ENCODE peak calls at places on chromosomes 7 and 10, in eight cellular contexts. B is adipocyte; M is SK-MEL-5; A is A172; V is germinal center; E is amygdala; X is activated gamma-delta T cell treated with anti-CD3 and anti-CD28 coated beads, Interleukin-2, amount 50 U/mL, for 16 hours; W is HEK293T. Z is an unnamed sample.

GRCh38 chr7:17289074-17289665 is 9.3 kb upstream of the AHR start:
- DNase-seq in B (peak; percentile 72), M (peak; percentile 45), A (no peak), V (no peak), E (no peak), X (no peak), W (no peak), Z (peak; percentile 43)

GRCh38 chr10:43210556-43210955 is 56.3 kb downstream of the RASGEF1A start:
- DNase-seq in B (no peak), M (no peak), A (no peak), V (no peak), E (no peak), X (no peak), W (no peak), Z (no peak)

GRCh38 chr10:77393821-77394501 is 243.6 kb downstream of the KCNMA1 start:
- DNase-seq in B (no peak), M (no peak), A (no peak), V (no peak), E (no peak), X (no peak), W (no peak), Z (no peak)

GRCh38 chr7:41006591-41006990 is 696.3 kb downstream of the INHBA start:
- DNase-seq in B (peak; percentile 33), M (no peak), A (no peak), V (no peak), E (no peak), X (no peak), W (no peak), Z (no peak)

GRCh38 chr10:54402576-54402975 is 398.5 kb downstream of the PCDH15 start:
- DNase-seq in B (peak; percentile 17), M (peak; percentile 46), A (no peak), V (no peak), E (no peak), X (no peak), W (no peak), Z (peak; percentile 58)

GRCh38 chr7:42911482-42912447 is at the start of gene C7orf25:
- DNase-seq in B (peak; percentile 98), M (peak; percentile 97), A (peak; percentile 93), V (peak; percentile 93), E (peak; percentile 95), X (peak; percentile 89), W (peak; percentile 93), Z (peak; percentile 92)

GRCh38 chr10:13776861-13777301 is 190.1 kb downstream of the PRPF18 start:
- DNase-seq in B (peak; percentile 18), M (peak; percentile 92), A (peak; percentile 68), V (peak; percentile 29), E (no peak), X (no peak), W (no peak), Z (no peak)

GRCh38 chr10:124369066-124369465 is 49.7 kb downstream of the OAT start:
- DNase-seq in B (no peak), M (no peak), A (no peak), V (no peak), E (no peak), X (no peak), W (no peak), Z (no peak)

GRCh38 chr7:123635551-123636359 is 19.9 kb upstream of the LMOD2 start:
- DNase-seq in B (peak; percentile 75), M (peak; percentile 72), A (peak; percentile 39), V (no peak), E (no peak), X (no peak), W (peak; percentile 25), Z (peak; percentile 51)

GRCh38 chr10:15491856-15492255 is 120.8 kb upstream of the FAM171A1 start:
- DNase-seq in B (peak; percentile 83), M (no peak), A (no peak), V (no peak), E (no peak), X (no peak), W (no peak), Z (no peak)

GRCh38 chr7:128845475-128845874 is 15.3 kb downstream of the FLNC start:
- DNase-seq in B (no peak), M (no peak), A (no peak), V (no peak), E (no peak), X (no peak), W (no peak), Z (no peak)